ENCODE peak calls at places on chromosomes 11 and 22, in five cellular contexts. D is NCI-H748 treated with DMSO at 0.1 percent for 48 hours, A is T-helper 9 cell, S is SK-N-DZ, J is gastrocnemius medialis. I is an unnamed sample.

GRCh38 chr11:95542868-95543551 is 246.6 kb downstream of the FAM76B start:
- DNase-seq in D (no peak), A (no peak), S (no peak), J (no peak), I (no peak)

GRCh38 chr22:24429411-24430365 is 2.3 kb downstream of the ADORA2A start:
- DNase-seq in D (no peak), A (peak), S (peak), J (no peak), I (peak)

GRCh38 chr11:13772223-13773046 is 104.0 kb downstream of the FAR1 start:
- DNase-seq in D (peak), A (no peak), S (peak), J (no peak), I (peak)

GRCh38 chr11:86938900-86939880 is 16.0 kb downstream of the FZD4 start:
- DNase-seq in D (peak), A (no peak), S (peak), J (no peak), I (peak)

GRCh38 chr22:37032535-37033460 is 13.3 kb downstream of the MPST start:
- DNase-seq in D (no peak), A (no peak), S (no peak), J (peak), I (no peak)

GRCh38 chr22:17230239-17230638 is 11.0 kb upstream of the ADA2 start:
- DNase-seq in D (no peak), A (no peak), S (no peak), J (no peak), I (no peak)

GRCh38 chr11:11215944-11216343 is 137.1 kb downstream of the CSNK2A3 start:
- DNase-seq in D (no peak), A (no peak), S (no peak), J (no peak), I (no peak)

GRCh38 chr11:2377511-2378443 is 667 bp downstream of the CD81 start:
- DNase-seq in D (no peak), A (peak), S (peak), J (no peak), I (peak)

GRCh38 chr11:68045900-68046299 is 7.1 kb downstream of the TCIRG1 start:
- DNase-seq in D (no peak), A (no peak), S (no peak), J (no peak), I (no peak)

GRCh38 chr11:95898782-95899181 is 25.1 kb downstream of the MTMR2 start:
- DNase-seq in D (no peak), A (no peak), S (no peak), J (no peak), I (no peak)

GRCh38 chr11:113279591-113279990 is 34.8 kb upstream of the TTC12 start:
- DNase-seq in D (no peak), A (no peak), S (no peak), J (no peak), I (no peak)

GRCh38 chr11:57228600-57228999 is 8.4 kb downstream of the APLNR start:
- DNase-seq in D (no peak), A (no peak), S (no peak), J (no peak), I (no peak)

GRCh38 chr11:102389253-102389652 is 42.2 kb downstream of the BIRC2 start:
- DNase-seq in D (no peak), A (no peak), S (no peak), J (no peak), I (no peak)

GRCh38 chr11:78905756-78906155 is 331.1 kb upstream of the NARS2 start:
- DNase-seq in D (no peak), A (no peak), S (no peak), J (peak), I (no peak)

GRCh38 chr11:61892085-61892370 is 683 bp upstream of the FADS3 start:
- DNase-seq in D (peak), A (no peak), S (no peak), J (no peak), I (no peak)

GRCh38 chr11:15660496-15660895 is 545.8 kb downstream of the INSC start:
- DNase-seq in D (no peak), A (no peak), S (no peak), J (no peak), I (no peak)

GRCh38 chr11:75264971-75265370 is 24.4 kb downstream of the TPBGL start:
- DNase-seq in D (no peak), A (no peak), S (no peak), J (peak), I (no peak)

GRCh38 chr22:19223617-19224016 is 45.1 kb upstream of the SLC25A1 start:
- DNase-seq in D (no peak), A (no peak), S (peak), J (no peak), I (peak)

GRCh38 chr11:26891501-26891900 is 102.4 kb upstream of the FIBIN start:
- DNase-seq in D (no peak), A (no peak), S (no peak), J (no peak), I (no peak)

GRCh38 chr22:46581580-46582244 is 38.5 kb upstream of the GRAMD4 start:
- DNase-seq in D (no peak), A (no peak), S (no peak), J (peak), I (no peak)

GRCh38 chr22:19179472-19180048 is 1.0 kb upstream of the SLC25A1 start:
- DNase-seq in D (peak), A (no peak), S (peak), J (peak), I (peak)

GRCh38 chr11:72224587-72225410 is at the start of gene INPPL1:
- DNase-seq in D (no peak), A (peak), S (no peak), J (peak), I (peak)

GRCh38 chr11:66068154-66068821 is 1.8 kb upstream of the PACS1 start:
- DNase-seq in D (peak), A (peak), S (peak), J (peak), I (peak)

GRCh38 chr11:36817336-36817965 is 219.4 kb upstream of the RAG2 start:
- DNase-seq in D (no peak), A (no peak), S (no peak), J (no peak), I (no peak)

GRCh38 chr22:46353483-46354105 is 18.1 kb downstream of the TRMU start:
- DNase-seq in D (no peak), A (no peak), S (no peak), J (no peak), I (no peak)

GRCh38 chr22:39171623-39172264 is 19.3 kb upstream of the CBX7 start:
- DNase-seq in D (no peak), A (no peak), S (no peak), J (no peak), I (no peak)

I was measured in NCI-H82.